ENCODE peak calls at places on chromosomes 7 and 10, in ten cellular contexts. K is GM12878, C is MM.1S, M is fibroblast of mammary gland, S is mucosa of descending colon, W is astrocyte, G is astrocyte of the spinal cord, P is epithelial cell of esophagus, H is heart right ventricle, A is foreskin fibroblast. R is an unnamed sample.

GRCh38 chr7:95427914-95428516 is 6.8 kb downstream of the PON2 start:
- DNase-seq in K (no peak), C (no peak), M (no peak), S (no peak), W (no peak), G (no peak), P (no peak), H (no peak), A (no peak), R (no peak)

GRCh38 chr10:103986360-103986759 is 19.4 kb downstream of the SLK start:
- DNase-seq in K (no peak), C (no peak), M (no peak), S (no peak), W (no peak), G (no peak), P (no peak), H (no peak), A (no peak), R (no peak)

GRCh38 chr10:7795605-7796004 is 7.6 kb downstream of the ATP5F1C start:
- DNase-seq in K (no peak), C (no peak), M (peak; percentile 15), S (no peak), W (peak; percentile 81), G (peak; percentile 26), P (no peak), H (peak; percentile 30), A (no peak), R (no peak)

GRCh38 chr10:8054498-8055407 is at the start of gene GATA3:
- DNase-seq in K (no peak), C (no peak), M (no peak), S (peak; percentile 85), W (peak; percentile 68), G (peak; percentile 63), P (peak; percentile 71), H (peak; percentile 58), A (no peak), R (no peak)

GRCh38 chr7:53596230-53596629 is 560.8 kb downstream of the POM121L12 start:
- DNase-seq in K (no peak), C (no peak), M (no peak), S (no peak), W (peak; percentile 7), G (peak; percentile 30), P (peak; percentile 74), H (no peak), A (no peak), R (no peak)

GRCh38 chr10:19432000-19432399 is 383.4 kb downstream of the MALRD1 start:
- DNase-seq in K (no peak), C (no peak), M (no peak), S (no peak), W (no peak), G (no peak), P (peak; percentile 62), H (no peak), A (no peak), R (no peak)

GRCh38 chr7:90540406-90540805 is 55.7 kb upstream of the CDK14 start:
- DNase-seq in K (no peak), C (no peak), M (no peak), S (no peak), W (no peak), G (no peak), P (peak; percentile 49), H (no peak), A (no peak), R (no peak)

GRCh38 chr7:135186841-135187253 is 16.3 kb upstream of the CYREN start:
- DNase-seq in K (no peak), C (no peak), M (no peak), S (no peak), W (no peak), G (no peak), P (no peak), H (no peak), A (no peak), R (no peak)

GRCh38 chr7:112103246-112103645 is 103.0 kb downstream of the DOCK4 start:
- DNase-seq in K (no peak), C (no peak), M (peak; percentile 26), S (no peak), W (peak; percentile 44), G (peak; percentile 73), P (peak; percentile 60), H (no peak), A (peak; percentile 41), R (no peak)

GRCh38 chr10:3310016-3310415 is 137.4 kb upstream of the PITRM1 start:
- DNase-seq in K (no peak), C (no peak), M (no peak), S (no peak), W (no peak), G (no peak), P (no peak), H (no peak), A (no peak), R (no peak)

GRCh38 chr10:75034131-75034512 is 77.3 kb upstream of the SAMD8 start:
- DNase-seq in K (no peak), C (no peak), M (peak; percentile 25), S (no peak), W (no peak), G (no peak), P (peak; percentile 10), H (no peak), A (no peak), R (no peak)

GRCh38 chr10:96263684-96264083 is 7.7 kb downstream of the BLNK start:
- DNase-seq in K (no peak), C (no peak), M (no peak), S (no peak), W (no peak), G (no peak), P (no peak), H (no peak), A (no peak), R (no peak)

GRCh38 chr10:96264938-96265337 is 6.4 kb downstream of the BLNK start:
- DNase-seq in K (no peak), C (no peak), M (no peak), S (no peak), W (no peak), G (no peak), P (no peak), H (no peak), A (no peak), R (no peak)

GRCh38 chr10:96267234-96267705 is 4.1 kb downstream of the BLNK start:
- DNase-seq in K (no peak), C (no peak), M (no peak), S (no peak), W (no peak), G (no peak), P (peak; percentile 87), H (no peak), A (no peak), R (no peak)

GRCh38 chr10:96268341-96268909 is 2.9 kb downstream of the BLNK start:
- DNase-seq in K (no peak), C (no peak), M (no peak), S (no peak), W (no peak), G (no peak), P (no peak), H (no peak), A (no peak), R (no peak)

GRCh38 chr10:96266118-96266770 is 5.1 kb downstream of the BLNK start:
- DNase-seq in K (no peak), C (no peak), M (no peak), S (no peak), W (no peak), G (no peak), P (no peak), H (no peak), A (no peak), R (no peak)
- H3K4me3 ChIP-seq in K (peak overlapping the region; percentile 89), C (no peak overlapping the region), M (no peak overlapping the region), S (no peak overlapping the region), W (no peak overlapping the region), G (no peak overlapping the region), P (no peak overlapping the region), H (no peak overlapping the region), A (no peak overlapping the region), R (no peak overlapping the region)

GRCh38 chr7:24836084-24836483 is 78.8 kb upstream of the GSDME start:
- DNase-seq in K (peak; percentile 76), C (peak; percentile 76), M (no peak), S (no peak), W (no peak), G (no peak), P (no peak), H (no peak), A (no peak), R (peak; percentile 65)
- H3K4me3 ChIP-seq in K (peak overlapping the region; percentile 9), C (peak overlapping the region; percentile 35), M (no peak overlapping the region), S (no peak overlapping the region), W (no peak overlapping the region), G (no peak overlapping the region), P (no peak overlapping the region), H (no peak overlapping the region), A (no peak overlapping the region), R (no peak overlapping the region)

GRCh38 chr10:96090463-96090800 is 39.7 kb upstream of the ZNF518A start:
- DNase-seq in K (no peak), C (no peak), M (no peak), S (no peak), W (no peak), G (no peak), P (no peak), H (peak; percentile 5), A (no peak), R (no peak)
- H3K4me3 ChIP-seq in K (peak overlapping the region; percentile 79), C (peak overlapping the region; percentile 90), M (peak overlapping the region; percentile 91), S (no peak overlapping the region), W (peak overlapping the region; percentile 84), G (peak overlapping the region; percentile 90), P (peak overlapping the region; percentile 85), H (peak overlapping the region; percentile 76), A (peak overlapping the region; percentile 70), R (peak overlapping the region; percentile 86)

GRCh38 chr10:79349072-79349491 is 1.8 kb downstream of the PPIF start:
- DNase-seq in K (no peak), C (no peak), M (no peak), S (no peak), W (no peak), G (no peak), P (no peak), H (no peak), A (no peak), R (no peak)
- H3K4me3 ChIP-seq in K (peak overlapping the region; percentile 84), C (peak overlapping the region; percentile 92), M (peak overlapping the region; percentile 75), S (no peak overlapping the region), W (peak overlapping the region; percentile 78), G (no peak overlapping the region), P (peak overlapping the region; percentile 73), H (peak overlapping the region; percentile 77), A (peak overlapping the region; percentile 82), R (peak overlapping the region; percentile 83)

GRCh38 chr10:131978366-131978765 is 3.4 kb downstream of the BNIP3 start:
- DNase-seq in K (no peak), C (no peak), M (no peak), S (no peak), W (no peak), G (no peak), P (no peak), H (no peak), A (no peak), R (no peak)
- H3K4me3 ChIP-seq in K (peak overlapping the region; percentile 75), C (no peak overlapping the region), M (no peak overlapping the region), S (no peak overlapping the region), W (no peak overlapping the region), G (no peak overlapping the region), P (no peak overlapping the region), H (no peak overlapping the region), A (no peak overlapping the region), R (no peak overlapping the region)